ENCODE peak calls at places on chromosome 7, in eight cellular contexts. N is activated T-cell treated with anti-CD3 and anti-CD28 coated beads for 24 hours; H is midbrain; L is EH; Z is naive thymus-derived CD4-positive, alpha-beta T cell; I is AG08395; Q is HuH-7; F is stimulated activated CD4-positive, alpha-beta T cell treated with anti-CD3 and anti-CD28 coated beads, Interleukin-2, amount 100 ng/mL, for 48 hours. J is an unnamed sample.

GRCh38 chr7:144386741-144387140 is 16.8 kb downstream of the NOBOX start:
- DNase-seq in I (peak), L (peak), F (no peak), H (no peak), Q (no peak), Z (no peak), N (no peak), J (no peak)

GRCh38 chr7:1531263-1531978 is 919 bp downstream of the MAFK start:
- DNase-seq in H (no peak), Z (peak), F (no peak), I (no peak), N (no peak), L (peak), Q (no peak), J (no peak)

GRCh38 chr7:143256325-143256724 is 6.9 kb upstream of the GSTK1 start:
- DNase-seq in I (no peak), H (no peak), N (no peak), F (no peak), Q (no peak), L (no peak), Z (no peak), J (no peak)

GRCh38 chr7:130379551-130380120 is 658 bp upstream of the CPA1 start:
- DNase-seq in Z (no peak), L (no peak), N (no peak), H (no peak), F (no peak), Q (no peak), I (no peak), J (no peak)

GRCh38 chr7:7103343-7104313 is 78.7 kb upstream of the C1GALT1 start:
- DNase-seq in N (no peak), I (peak), Z (no peak), H (peak), L (peak), F (no peak), Q (peak), J (no peak)

GRCh38 chr7:80183900-80184685 is 49.5 kb downstream of the GNAI1 start:
- DNase-seq in N (no peak), F (no peak), Q (no peak), I (no peak), H (no peak), L (no peak), Z (no peak), J (no peak)

GRCh38 chr7:921581-922333 is 32.7 kb downstream of the ADAP1 start:
- DNase-seq in N (no peak), L (no peak), Z (peak), I (no peak), F (no peak), H (no peak), Q (no peak), J (no peak)

GRCh38 chr7:99108615-99109014 is 35.3 kb downstream of the SMURF1 start:
- DNase-seq in I (peak), N (no peak), H (no peak), Z (no peak), Q (no peak), F (no peak), L (peak), J (no peak)

GRCh38 chr7:151674161-151674920 is 154.6 kb upstream of the RHEB start:
- DNase-seq in H (no peak), I (no peak), Z (no peak), F (no peak), L (no peak), N (no peak), Q (no peak), J (no peak)